ENCODE peak calls at places on chromosomes 2 and 18, in seven cellular contexts. B is effector memory CD4-positive, alpha-beta T cell; H is stimulated activated CD4-positive, alpha-beta T cell treated with anti-CD3 and anti-CD28 coated beads, TNF-alpha, amount 100 ng/mL, for 24 hours; L is mesenchymal stem cell; P is Kasumi-1; W is T-helper 2 cell; I is activated gamma-delta T cell treated with Interleukin-2 at 50 U/mL for 16 hours. Z is an unnamed sample.

GRCh38 chr2:149075065-149075464 is 36.6 kb downstream of the LYPD6B start:
- DNase-seq in B (no peak), H (no peak), L (no peak), P (no peak), W (no peak), I (no peak), Z (no peak)

GRCh38 chr2:65974067-65974723 is 460.7 kb upstream of the MEIS1 start:
- DNase-seq in B (no peak), H (no peak), L (no peak), P (peak), W (no peak), I (no peak), Z (peak)

GRCh38 chr2:12416600-12416999 is 300.1 kb upstream of the TRIB2 start:
- DNase-seq in B (peak), H (peak), L (no peak), P (peak), W (peak), I (peak), Z (peak)

GRCh38 chr2:106534471-106534870 is 47.3 kb downstream of the CD8B2 start:
- DNase-seq in B (no peak), H (no peak), L (no peak), P (no peak), W (no peak), I (no peak), Z (no peak)

GRCh38 chr18:12032786-12033642 is 51.7 kb downstream of the IMPA2 start:
- DNase-seq in B (no peak), H (no peak), L (peak), P (no peak), W (no peak), I (no peak), Z (no peak)

GRCh38 chr2:130355181-130355577 is 677 bp upstream of the PTPN18 start:
- DNase-seq in B (no peak), H (no peak), L (peak), P (no peak), W (no peak), I (no peak), Z (no peak)

GRCh38 chr2:177239934-177240600 is 24.5 kb downstream of the NFE2L2 start:
- DNase-seq in B (no peak), H (no peak), L (peak), P (peak), W (no peak), I (no peak), Z (peak)

GRCh38 chr2:5725794-5726463 is 33.7 kb downstream of the SOX11 start:
- DNase-seq in B (no peak), H (no peak), L (peak), P (no peak), W (no peak), I (no peak), Z (no peak)

GRCh38 chr2:111155610-111156009 is 34.9 kb downstream of the BCL2L11 start:
- DNase-seq in B (no peak), H (no peak), L (no peak), P (no peak), W (no peak), I (no peak), Z (no peak)

GRCh38 chr2:67733517-67733916 is 329.3 kb downstream of the C1D start:
- DNase-seq in B (no peak), H (no peak), L (peak), P (peak), W (no peak), I (no peak), Z (peak)

GRCh38 chr2:47437287-47437686 is 34.3 kb downstream of the MSH2 start:
- DNase-seq in B (no peak), H (no peak), L (peak), P (peak), W (no peak), I (no peak), Z (peak)

GRCh38 chr2:217717541-217717940 is 285.3 kb downstream of the TNS1 start:
- DNase-seq in B (no peak), H (no peak), L (no peak), P (no peak), W (no peak), I (no peak), Z (no peak)

GRCh38 chr2:205822578-205822977 is 140.3 kb downstream of the NRP2 start:
- DNase-seq in B (no peak), H (no peak), L (peak), P (no peak), W (no peak), I (no peak), Z (no peak)

GRCh38 chr2:27095745-27096651 is 9.4 kb downstream of the KHK start:
- DNase-seq in B (peak), H (no peak), L (peak), P (peak), W (no peak), I (no peak), Z (peak)

GRCh38 chr18:7117390-7118355 is at the start of gene LAMA1:
- DNase-seq in B (no peak), H (no peak), L (no peak), P (no peak), W (no peak), I (no peak), Z (no peak)

GRCh38 chr2:3692375-3692774 is 11.0 kb upstream of the DCDC2C start:
- DNase-seq in B (no peak), H (no peak), L (peak), P (peak), W (no peak), I (no peak), Z (peak)

GRCh38 chr2:224242543-224242942 is 159.4 kb downstream of the FAM124B start:
- DNase-seq in B (no peak), H (no peak), L (peak), P (no peak), W (no peak), I (no peak), Z (no peak)

GRCh38 chr2:113846439-113846838 is 43.5 kb upstream of the ACTR3 start:
- DNase-seq in B (no peak), H (no peak), L (no peak), P (no peak), W (no peak), I (no peak), Z (no peak)

GRCh38 chr2:135279209-135279608 is 227.1 kb downstream of the RAB3GAP1 start:
- DNase-seq in B (no peak), H (no peak), L (no peak), P (no peak), W (no peak), I (no peak), Z (no peak)

GRCh38 chr2:216242365-216242764 is 129.9 kb downstream of the MARCHF4 start:
- DNase-seq in B (no peak), H (no peak), L (no peak), P (no peak), W (no peak), I (no peak), Z (no peak)

GRCh38 chr2:166179201-166179600 is 51.4 kb upstream of the SCN1A start:
- DNase-seq in B (no peak), H (no peak), L (peak), P (no peak), W (no peak), I (no peak), Z (no peak)

GRCh38 chr18:48161201-48161910 is 230.9 kb upstream of the SMAD2 start:
- DNase-seq in B (peak), H (peak), L (peak), P (peak), W (peak), I (peak), Z (peak)

GRCh38 chr2:46963961-46964673 is 48.5 kb upstream of the MCFD2 start:
- DNase-seq in B (no peak), H (no peak), L (no peak), P (no peak), W (no peak), I (no peak), Z (no peak)

GRCh38 chr2:177881001-177881748 is 191.4 kb downstream of the PDE11A start:
- DNase-seq in B (no peak), H (no peak), L (no peak), P (no peak), W (no peak), I (no peak), Z (no peak)

GRCh38 chr18:77250926-77251729 is 1.5 kb downstream of the GALR1 start:
- DNase-seq in B (no peak), H (no peak), L (no peak), P (no peak), W (no peak), I (no peak), Z (no peak)

GRCh38 chr2:46950314-46950713 is 34.7 kb upstream of the MCFD2 start:
- DNase-seq in B (no peak), H (no peak), L (no peak), P (no peak), W (no peak), I (no peak), Z (no peak)

GRCh38 chr2:120730053-120730439 is 5.6 kb upstream of the GLI2 start:
- DNase-seq in B (no peak), H (no peak), L (no peak), P (no peak), W (no peak), I (no peak), Z (no peak)

GRCh38 chr2:127064642-127065250 is 42.2 kb downstream of the BIN1 start:
- DNase-seq in B (peak), H (peak), L (peak), P (peak), W (no peak), I (peak), Z (no peak)

Z was measured in NAMALWA.